ENCODE peak calls at places on chromosomes 6 and 20, in five cellular contexts. L is GM12865, F is fibroblast of lung, R is GM23248, X is kidney. A is an unnamed sample.
A peak's percentile ranks its signal among the peaks of the same experiment; 100 is the strongest.

GRCh38 chr6:84492246-84493135 is 265.0 kb upstream of the CEP162 start:
- DNase-seq in L (no peak), F (no peak), R (no peak), X (no peak), A (peak; percentile 56)

GRCh38 chr6:53912661-53913060 is 117.9 kb downstream of the LRRC1 start:
- DNase-seq in L (no peak), F (no peak), R (no peak), X (no peak), A (no peak)

GRCh38 chr6:122838060-122838780 is 49.2 kb downstream of the SMPDL3A start:
- DNase-seq in L (no peak), F (peak; percentile 18), R (peak; percentile 41), X (no peak), A (peak; percentile 63)

GRCh38 chr6:129195666-129196065 is 312.7 kb downstream of the LAMA2 start:
- DNase-seq in L (no peak), F (no peak), R (no peak), X (no peak), A (no peak)

GRCh38 chr6:144661101-144661806 is 376.1 kb downstream of the UTRN start:
- DNase-seq in L (no peak), F (peak; percentile 62), R (peak; percentile 21), X (no peak), A (no peak)

GRCh38 chr6:15365273-15365687 is 119.4 kb downstream of the JARID2 start:
- DNase-seq in L (no peak), F (peak; percentile 86), R (peak; percentile 92), X (peak; percentile 90), A (peak; percentile 93)

GRCh38 chr20:2932497-2932896 is 59.2 kb downstream of the PTPRA start:
- DNase-seq in L (no peak), F (no peak), R (no peak), X (no peak), A (peak; percentile 13)

GRCh38 chr6:133774356-133774755 is 114.6 kb upstream of the TCF21 start:
- DNase-seq in L (no peak), F (peak; percentile 68), R (peak; percentile 85), X (no peak), A (peak; percentile 65)

GRCh38 chr6:89009624-89010059 is 46.2 kb upstream of the RNGTT start:
- DNase-seq in L (no peak), F (no peak), R (no peak), X (no peak), A (no peak)

GRCh38 chr6:50936277-50936681 is 117.6 kb downstream of the TFAP2B start:
- DNase-seq in L (no peak), F (no peak), R (no peak), X (no peak), A (peak; percentile 19)

GRCh38 chr20:54355631-54356280 is 119.6 kb upstream of the DOK5 start:
- DNase-seq in L (no peak), F (peak; percentile 13), R (no peak), X (no peak), A (peak; percentile 7)

GRCh38 chr20:49713779-49714712 is at the start of gene B4GALT5:
- DNase-seq in L (peak; percentile 85), F (peak; percentile 72), R (peak; percentile 82), X (peak; percentile 95), A (peak; percentile 75)

GRCh38 chr20:61455508-61456215 is 203.6 kb downstream of the CDH4 start:
- DNase-seq in L (no peak), F (no peak), R (no peak), X (no peak), A (no peak)

GRCh38 chr6:129598244-129599187 is 111.5 kb downstream of the ARHGAP18 start:
- DNase-seq in L (peak; percentile 84), F (peak; percentile 66), R (peak; percentile 82), X (no peak), A (peak; percentile 91)

GRCh38 chr6:53793318-53793975 is 1.4 kb upstream of the LRRC1 start:
- DNase-seq in L (peak; percentile 36), F (peak; percentile 68), R (peak; percentile 70), X (peak; percentile 68), A (peak; percentile 72)

GRCh38 chr20:50850721-50851286 is 55.9 kb downstream of the BCAS4 start:
- DNase-seq in L (no peak), F (no peak), R (no peak), X (no peak), A (peak; percentile 28)

GRCh38 chr6:73817238-73817637 is 121.2 kb downstream of the CD109 start:
- DNase-seq in L (peak; percentile 18), F (no peak), R (no peak), X (no peak), A (no peak)

GRCh38 chr20:47102629-47103028 is 208.0 kb downstream of the EYA2 start:
- DNase-seq in L (no peak), F (no peak), R (peak; percentile 45), X (no peak), A (no peak)

GRCh38 chr20:47125553-47126373 is 230.7 kb downstream of the ZMYND8 start:
- DNase-seq in L (no peak), F (peak; percentile 64), R (peak; percentile 11), X (no peak), A (peak; percentile 55)

GRCh38 chr20:46317685-46318177 is 9.4 kb upstream of the CDH22 start:
- DNase-seq in L (no peak), F (no peak), R (no peak), X (no peak), A (no peak)

GRCh38 chr6:16764188-16764950 is 3.1 kb upstream of the ATXN1 start:
- DNase-seq in L (peak; percentile 51), F (peak; percentile 72), R (peak; percentile 75), X (no peak), A (peak; percentile 83)

GRCh38 chr20:31967830-31968249 is at the start of gene XKR7:
- DNase-seq in L (no peak), F (no peak), R (no peak), X (no peak), A (no peak)

GRCh38 chr6:127475823-127476176 is 16.6 kb upstream of the KIAA0408 start:
- DNase-seq in L (peak; percentile 1), F (no peak), R (no peak), X (peak; percentile 75), A (no peak)

GRCh38 chr20:41510224-41510623 is 108.0 kb downstream of the CHD6 start:
- DNase-seq in L (no peak), F (no peak), R (no peak), X (no peak), A (no peak)

GRCh38 chr6:118263929-118264486 is 284.1 kb upstream of the PLN start:
- DNase-seq in L (peak; percentile 12), F (peak; percentile 29), R (peak; percentile 48), X (no peak), A (peak; percentile 52)

GRCh38 chr6:55734256-55734655 is 141.1 kb downstream of the BMP5 start:
- DNase-seq in L (no peak), F (peak; percentile 67), R (no peak), X (no peak), A (peak; percentile 26)

GRCh38 chr6:15299430-15300131 is 53.7 kb downstream of the JARID2 start:
- DNase-seq in L (peak; percentile 96), F (peak; percentile 61), R (peak; percentile 48), X (no peak), A (peak; percentile 49)

GRCh38 chr20:13205402-13205801 is 15.7 kb upstream of the ISM1 start:
- DNase-seq in L (no peak), F (no peak), R (no peak), X (no peak), A (no peak)

GRCh38 chr6:1636971-1637871 is 27.5 kb downstream of the FOXC1 start:
- DNase-seq in L (no peak), F (peak; percentile 56), R (no peak), X (peak; percentile 95), A (no peak)

GRCh38 chr6:33896391-33897192 is 92.8 kb upstream of the MLN start:
- DNase-seq in L (no peak), F (peak; percentile 6), R (peak; percentile 65), X (peak; percentile 50), A (peak; percentile 14)

GRCh38 chr20:63127700-63128364 is 88.1 kb downstream of the YTHDF1 start:
- DNase-seq in L (no peak), F (no peak), R (no peak), X (no peak), A (no peak)

GRCh38 chr6:36959555-36960250 is 5.2 kb downstream of the PI16 start:
- DNase-seq in L (no peak), F (no peak), R (no peak), X (no peak), A (no peak)

GRCh38 chr20:8373579-8373978 is 241.5 kb downstream of the PLCB1 start:
- DNase-seq in L (no peak), F (no peak), R (no peak), X (no peak), A (no peak)
- H3K4me3 ChIP-seq in L (no peak overlapping the region), F (no peak overlapping the region), R (no peak overlapping the region), X (no peak overlapping the region), A (no peak overlapping the region)

DNA sequence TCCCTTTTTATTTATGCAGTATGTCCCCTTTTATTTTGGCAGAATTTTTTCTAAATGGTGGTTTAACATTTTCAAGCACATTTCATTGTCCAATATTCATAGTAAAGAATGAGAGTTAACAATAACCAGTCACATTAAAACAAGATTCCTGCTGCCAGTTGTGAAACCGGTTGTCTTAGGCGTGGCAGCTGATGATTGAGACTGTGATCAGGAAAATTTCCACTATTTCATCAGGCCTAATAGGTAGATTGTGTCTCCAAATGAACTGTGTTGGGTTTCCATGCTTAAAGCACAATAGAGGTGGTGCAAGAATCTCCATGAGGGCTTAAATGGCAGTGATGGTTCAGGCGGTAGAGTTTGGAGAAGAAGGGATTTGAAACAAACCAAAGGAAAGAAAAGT is 15.3 kb downstream of the PRDM1 start:
- DNase-seq in L (no peak), F (no peak), R (no peak), X (no peak), A (no peak)
- H3K4me3 ChIP-seq in L (peak overlapping the region; percentile 64), F (no peak overlapping the region), R (no peak overlapping the region), X (no peak overlapping the region), A (no peak overlapping the region)

DNA sequence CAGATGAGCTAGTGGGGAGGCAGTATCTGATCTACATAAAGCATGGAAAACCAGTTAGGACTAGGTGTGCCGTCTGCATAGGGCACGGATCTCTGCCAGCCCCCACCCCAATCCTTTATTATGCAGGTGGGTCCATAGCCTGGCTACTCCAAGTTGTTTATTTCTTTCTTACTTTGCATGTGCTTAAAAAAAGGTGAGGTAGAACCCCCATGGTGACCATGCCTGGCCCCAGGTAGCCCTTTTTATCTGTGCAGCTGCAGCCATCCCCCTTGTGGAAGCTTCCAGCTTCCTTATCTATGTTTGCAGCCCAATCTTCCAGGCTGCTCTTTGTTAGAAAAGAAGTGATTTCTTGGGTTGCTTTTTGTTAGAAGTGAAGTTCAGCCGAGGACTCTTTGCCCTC is 9.0 kb upstream of the TREM2 start:
- DNase-seq in L (no peak), F (no peak), R (no peak), X (no peak), A (no peak)
- H3K4me3 ChIP-seq in L (no peak overlapping the region), F (no peak overlapping the region), R (no peak overlapping the region), X (no peak overlapping the region), A (no peak overlapping the region)

DNA sequence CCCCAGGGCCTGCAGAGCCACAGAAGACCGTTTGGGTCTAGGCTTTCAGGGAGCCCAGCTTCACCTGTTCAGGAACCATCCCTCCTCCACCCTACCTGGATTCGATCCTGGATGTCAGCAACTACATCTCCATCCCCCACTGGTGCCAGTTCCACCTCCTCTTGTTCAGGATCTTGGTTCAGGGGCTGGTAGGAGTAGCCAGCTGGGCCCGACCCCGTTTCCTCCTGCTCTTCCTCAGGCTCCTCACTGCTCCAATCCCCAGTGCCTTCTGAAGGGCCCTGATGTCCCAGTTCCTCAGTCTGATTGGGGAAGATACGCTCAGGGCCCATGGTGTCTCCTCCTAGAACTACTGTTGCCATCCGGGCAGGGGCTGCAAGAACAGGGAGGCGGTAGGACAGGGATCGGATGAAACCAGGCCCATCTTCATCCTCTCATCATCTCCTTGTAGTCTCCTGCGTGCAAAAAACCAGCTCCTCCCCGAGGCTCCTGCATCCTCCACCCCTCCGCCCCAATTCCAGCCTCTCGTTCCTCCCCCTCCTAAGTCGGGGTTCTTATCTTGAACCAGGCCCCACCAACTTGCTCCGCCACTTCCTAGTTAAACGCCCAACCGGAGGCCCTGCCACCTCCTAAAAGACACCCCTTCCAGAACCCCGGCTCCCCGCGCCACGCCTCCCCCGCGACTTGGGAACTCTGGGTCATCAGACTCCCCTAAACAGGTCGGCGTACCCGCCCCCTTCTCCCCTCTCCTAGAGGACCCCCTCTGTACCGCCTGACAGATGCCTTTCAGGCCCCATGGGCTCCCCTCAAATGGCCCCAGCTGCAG is 515 bp downstream of the MEA1 start:
- DNase-seq in L (no peak), F (peak; percentile 34), R (peak; percentile 57), X (no peak), A (peak; percentile 35)
- H3K4me3 ChIP-seq in L (peak overlapping the region; percentile 94), F (peak overlapping the region; percentile 78), R (peak overlapping the region; percentile 90), X (peak overlapping the region; percentile 50), A (peak overlapping the region; percentile 75)